ENCODE peak calls at places on chromosomes 12 and 14, in seven cellular contexts. One of them, this sample, is unnamed.

GRCh38 chr12:10119072-10119471 is 10.9 kb downstream of the CLEC7A start:
- DNase-seq in activated CD4-positive, alpha-beta memory T cell treated with anti-CD3 and anti-CD28 coated beads for 36 hours: no peak
- DNase-seq in CD8-positive, alpha-beta T cell: no peak
- DNase-seq in D341Med: no peak
- DNase-seq in activated naive CD8-positive, alpha-beta T cell treated with anti-CD3 and anti-CD28 coated beads for 36 hours: no peak
- DNase-seq in RPMI8226: no peak
- DNase-seq in HT1080: peak
- DNase-seq in this sample: no peak

GRCh38 chr14:54803926-54804719 is 98.5 kb downstream of the GCH1 start:
- DNase-seq in activated CD4-positive, alpha-beta memory T cell treated with anti-CD3 and anti-CD28 coated beads for 36 hours: no peak
- DNase-seq in CD8-positive, alpha-beta T cell: no peak
- DNase-seq in D341Med: no peak
- DNase-seq in activated naive CD8-positive, alpha-beta T cell treated with anti-CD3 and anti-CD28 coated beads for 36 hours: no peak
- DNase-seq in RPMI8226: no peak
- DNase-seq in HT1080: peak
- DNase-seq in this sample: no peak

GRCh38 chr12:15774819-15775218 is 14.4 kb downstream of the EPS8 start:
- DNase-seq in activated CD4-positive, alpha-beta memory T cell treated with anti-CD3 and anti-CD28 coated beads for 36 hours: no peak
- DNase-seq in CD8-positive, alpha-beta T cell: no peak
- DNase-seq in D341Med: no peak
- DNase-seq in activated naive CD8-positive, alpha-beta T cell treated with anti-CD3 and anti-CD28 coated beads for 36 hours: no peak
- DNase-seq in RPMI8226: no peak
- DNase-seq in HT1080: no peak
- DNase-seq in this sample: no peak

GRCh38 chr12:22477166-22477893 is 67.0 kb downstream of the C2CD5 start:
- DNase-seq in activated CD4-positive, alpha-beta memory T cell treated with anti-CD3 and anti-CD28 coated beads for 36 hours: no peak
- DNase-seq in CD8-positive, alpha-beta T cell: no peak
- DNase-seq in D341Med: no peak
- DNase-seq in activated naive CD8-positive, alpha-beta T cell treated with anti-CD3 and anti-CD28 coated beads for 36 hours: no peak
- DNase-seq in RPMI8226: no peak
- DNase-seq in HT1080: peak
- DNase-seq in this sample: no peak

GRCh38 chr12:75975692-75976091 is 55.9 kb downstream of the PHLDA1 start:
- DNase-seq in activated CD4-positive, alpha-beta memory T cell treated with anti-CD3 and anti-CD28 coated beads for 36 hours: no peak
- DNase-seq in CD8-positive, alpha-beta T cell: no peak
- DNase-seq in D341Med: no peak
- DNase-seq in activated naive CD8-positive, alpha-beta T cell treated with anti-CD3 and anti-CD28 coated beads for 36 hours: no peak
- DNase-seq in RPMI8226: no peak
- DNase-seq in HT1080: no peak
- DNase-seq in this sample: no peak

GRCh38 chr14:84340938-84341337 is 1189.0 kb upstream of the FLRT2 start:
- DNase-seq in activated CD4-positive, alpha-beta memory T cell treated with anti-CD3 and anti-CD28 coated beads for 36 hours: no peak
- DNase-seq in CD8-positive, alpha-beta T cell: no peak
- DNase-seq in D341Med: no peak
- DNase-seq in activated naive CD8-positive, alpha-beta T cell treated with anti-CD3 and anti-CD28 coated beads for 36 hours: no peak
- DNase-seq in RPMI8226: no peak
- DNase-seq in HT1080: peak
- DNase-seq in this sample: no peak

GRCh38 chr14:23285530-23286019 is 357 bp downstream of the HOMEZ start:
- DNase-seq in activated CD4-positive, alpha-beta memory T cell treated with anti-CD3 and anti-CD28 coated beads for 36 hours: no peak
- DNase-seq in CD8-positive, alpha-beta T cell: no peak
- DNase-seq in D341Med: no peak
- DNase-seq in activated naive CD8-positive, alpha-beta T cell treated with anti-CD3 and anti-CD28 coated beads for 36 hours: no peak
- DNase-seq in RPMI8226: no peak
- DNase-seq in HT1080: no peak
- DNase-seq in this sample: peak

GRCh38 chr14:103198429-103199140 is 75.3 kb downstream of the TNFAIP2 start:
- DNase-seq in activated CD4-positive, alpha-beta memory T cell treated with anti-CD3 and anti-CD28 coated beads for 36 hours: no peak
- DNase-seq in CD8-positive, alpha-beta T cell: no peak
- DNase-seq in D341Med: no peak
- DNase-seq in activated naive CD8-positive, alpha-beta T cell treated with anti-CD3 and anti-CD28 coated beads for 36 hours: no peak
- DNase-seq in RPMI8226: no peak
- DNase-seq in HT1080: no peak
- DNase-seq in this sample: no peak

GRCh38 chr14:82366803-82367202 is 833.1 kb upstream of the SEL1L start:
- DNase-seq in activated CD4-positive, alpha-beta memory T cell treated with anti-CD3 and anti-CD28 coated beads for 36 hours: no peak
- DNase-seq in CD8-positive, alpha-beta T cell: no peak
- DNase-seq in D341Med: peak
- DNase-seq in activated naive CD8-positive, alpha-beta T cell treated with anti-CD3 and anti-CD28 coated beads for 36 hours: no peak
- DNase-seq in RPMI8226: no peak
- DNase-seq in HT1080: no peak
- DNase-seq in this sample: no peak

GRCh38 chr12:2255301-2255700 is 202.5 kb downstream of the CACNA1C start:
- DNase-seq in activated CD4-positive, alpha-beta memory T cell treated with anti-CD3 and anti-CD28 coated beads for 36 hours: no peak
- DNase-seq in CD8-positive, alpha-beta T cell: no peak
- DNase-seq in D341Med: no peak
- DNase-seq in activated naive CD8-positive, alpha-beta T cell treated with anti-CD3 and anti-CD28 coated beads for 36 hours: no peak
- DNase-seq in RPMI8226: no peak
- DNase-seq in HT1080: no peak
- DNase-seq in this sample: no peak

GRCh38 chr14:104554608-104555401 is 24.8 kb upstream of the C14orf180 start:
- DNase-seq in activated CD4-positive, alpha-beta memory T cell treated with anti-CD3 and anti-CD28 coated beads for 36 hours: no peak
- DNase-seq in CD8-positive, alpha-beta T cell: no peak
- DNase-seq in D341Med: no peak
- DNase-seq in activated naive CD8-positive, alpha-beta T cell treated with anti-CD3 and anti-CD28 coated beads for 36 hours: no peak
- DNase-seq in RPMI8226: no peak
- DNase-seq in HT1080: no peak
- DNase-seq in this sample: no peak

GRCh38 chr12:85920324-85920947 is 46.3 kb downstream of the NTS start:
- DNase-seq in activated CD4-positive, alpha-beta memory T cell treated with anti-CD3 and anti-CD28 coated beads for 36 hours: no peak
- DNase-seq in CD8-positive, alpha-beta T cell: no peak
- DNase-seq in D341Med: no peak
- DNase-seq in activated naive CD8-positive, alpha-beta T cell treated with anti-CD3 and anti-CD28 coated beads for 36 hours: no peak
- DNase-seq in RPMI8226: peak
- DNase-seq in HT1080: peak
- DNase-seq in this sample: peak

GRCh38 chr14:68781161-68782021 is 11.5 kb downstream of the ZFP36L1 start:
- DNase-seq in activated CD4-positive, alpha-beta memory T cell treated with anti-CD3 and anti-CD28 coated beads for 36 hours: peak
- DNase-seq in CD8-positive, alpha-beta T cell: peak
- DNase-seq in D341Med: peak
- DNase-seq in activated naive CD8-positive, alpha-beta T cell treated with anti-CD3 and anti-CD28 coated beads for 36 hours: peak
- DNase-seq in RPMI8226: no peak
- DNase-seq in HT1080: no peak
- DNase-seq in this sample: no peak

GRCh38 chr12:130073721-130074120 is 88.5 kb upstream of the FZD10 start:
- DNase-seq in activated CD4-positive, alpha-beta memory T cell treated with anti-CD3 and anti-CD28 coated beads for 36 hours: no peak
- DNase-seq in CD8-positive, alpha-beta T cell: no peak
- DNase-seq in D341Med: no peak
- DNase-seq in activated naive CD8-positive, alpha-beta T cell treated with anti-CD3 and anti-CD28 coated beads for 36 hours: no peak
- DNase-seq in RPMI8226: no peak
- DNase-seq in HT1080: no peak
- DNase-seq in this sample: no peak

GRCh38 chr12:94326727-94327126 is 132.9 kb downstream of the CEP83 start:
- DNase-seq in activated CD4-positive, alpha-beta memory T cell treated with anti-CD3 and anti-CD28 coated beads for 36 hours: peak
- DNase-seq in CD8-positive, alpha-beta T cell: no peak
- DNase-seq in D341Med: no peak
- DNase-seq in activated naive CD8-positive, alpha-beta T cell treated with anti-CD3 and anti-CD28 coated beads for 36 hours: no peak
- DNase-seq in RPMI8226: no peak
- DNase-seq in HT1080: peak
- DNase-seq in this sample: no peak

GRCh38 chr12:56808954-56809353 is 45.8 kb downstream of the HSD17B6 start:
- DNase-seq in activated CD4-positive, alpha-beta memory T cell treated with anti-CD3 and anti-CD28 coated beads for 36 hours: no peak
- DNase-seq in CD8-positive, alpha-beta T cell: no peak
- DNase-seq in D341Med: no peak
- DNase-seq in activated naive CD8-positive, alpha-beta T cell treated with anti-CD3 and anti-CD28 coated beads for 36 hours: no peak
- DNase-seq in RPMI8226: no peak
- DNase-seq in HT1080: peak
- DNase-seq in this sample: no peak

GRCh38 chr14:52112336-52113018 is 43.6 kb upstream of the NID2 start:
- DNase-seq in activated CD4-positive, alpha-beta memory T cell treated with anti-CD3 and anti-CD28 coated beads for 36 hours: no peak
- DNase-seq in CD8-positive, alpha-beta T cell: no peak
- DNase-seq in D341Med: no peak
- DNase-seq in activated naive CD8-positive, alpha-beta T cell treated with anti-CD3 and anti-CD28 coated beads for 36 hours: no peak
- DNase-seq in RPMI8226: no peak
- DNase-seq in HT1080: peak
- DNase-seq in this sample: no peak

GRCh38 chr14:64060648-64061096 is 207.9 kb downstream of the SYNE2 start:
- DNase-seq in activated CD4-positive, alpha-beta memory T cell treated with anti-CD3 and anti-CD28 coated beads for 36 hours: peak
- DNase-seq in CD8-positive, alpha-beta T cell: no peak
- DNase-seq in D341Med: peak
- DNase-seq in activated naive CD8-positive, alpha-beta T cell treated with anti-CD3 and anti-CD28 coated beads for 36 hours: peak
- DNase-seq in RPMI8226: peak
- DNase-seq in HT1080: peak
- DNase-seq in this sample: peak